ENCODE peak calls at places on chromosomes 5 and 9, in eight cellular contexts. L is cardiac muscle cell; E is CD8-positive, alpha-beta T cell; D is IMR-90; J is right lobe of liver; Y is PC-9; V is GM23338; O is psoas muscle. S is an unnamed sample. For H3K36me3, the result is how much of the 10 kb centered on the place peaks cover.

GRCh38 chr9:136098844-136099243 is 3.8 kb upstream of the NACC2 start:
- DNase-seq in L (peak), E (peak), D (no peak), J (no peak), Y (no peak), V (no peak), O (no peak), S (no peak)

GRCh38 chr5:39194466-39195136 is 24.8 kb downstream of the FYB1 start:
- DNase-seq in L (peak), E (no peak), D (peak), J (no peak), Y (peak), V (no peak), O (peak), S (no peak)

GRCh38 chr9:110340306-110340705 is 2.6 kb upstream of the TXNDC8 start:
- DNase-seq in L (peak), E (no peak), D (no peak), J (no peak), Y (no peak), V (peak), O (no peak), S (peak)

GRCh38 chr5:170711300-170711699 is 72.2 kb upstream of the GABRP start:
- DNase-seq in L (no peak), E (no peak), D (no peak), J (no peak), Y (no peak), V (no peak), O (no peak), S (no peak)

GRCh38 chr9:109922617-109923260 is 142.7 kb downstream of the PALM2AKAP2 start:
- DNase-seq in L (peak), E (no peak), D (no peak), J (peak), Y (no peak), V (no peak), O (no peak), S (no peak)

GRCh38 chr9:123727332-123727731 is 202.6 kb downstream of the DENND1A start:
- DNase-seq in L (peak), E (no peak), D (peak), J (no peak), Y (no peak), V (no peak), O (no peak), S (no peak)

GRCh38 chr9:69157751-69158466 is 16.2 kb upstream of the TJP2 start:
- DNase-seq in L (no peak), E (no peak), D (peak), J (no peak), Y (peak), V (no peak), O (no peak), S (no peak)

GRCh38 chr9:32940740-32941139 is 60.7 kb downstream of the APTX start:
- DNase-seq in L (peak), E (no peak), D (no peak), J (no peak), Y (no peak), V (no peak), O (no peak), S (no peak)

GRCh38 chr9:18861599-18862546 is 171.1 kb downstream of the SAXO1 start:
- DNase-seq in L (peak), E (no peak), D (peak), J (no peak), Y (no peak), V (peak), O (peak), S (no peak)

GRCh38 chr9:121191235-121191634 is 10.4 kb downstream of the RAB14 start:
- DNase-seq in L (no peak), E (no peak), D (no peak), J (no peak), Y (no peak), V (no peak), O (no peak), S (no peak)

GRCh38 chr9:122374885-122375420 is 4.1 kb downstream of the PTGS1 start:
- DNase-seq in L (peak), E (no peak), D (peak), J (peak), Y (no peak), V (peak), O (peak), S (peak)

GRCh38 chr9:16245756-16246440 is 624.6 kb downstream of the BNC2 start:
- DNase-seq in L (peak), E (no peak), D (peak), J (no peak), Y (no peak), V (no peak), O (no peak), S (no peak)

GRCh38 chr5:89106479-89106878 is 223.5 kb upstream of the MEF2C start:
- DNase-seq in L (no peak), E (no peak), D (no peak), J (no peak), Y (no peak), V (no peak), O (no peak), S (no peak)

GRCh38 chr5:5293029-5293428 is 129.4 kb upstream of the ICE1 start:
- DNase-seq in L (no peak), E (no peak), D (no peak), J (no peak), Y (no peak), V (peak), O (no peak), S (no peak)

GRCh38 chr5:135239461-135240282 is 159.4 kb downstream of the MACROH2A1 start:
- DNase-seq in L (no peak), E (peak), D (peak), J (peak), Y (no peak), V (no peak), O (no peak), S (peak)

GRCh38 chr9:89122944-89123343 is 55.7 kb downstream of the SHC3 start:
- DNase-seq in L (peak), E (no peak), D (peak), J (no peak), Y (no peak), V (no peak), O (no peak), S (no peak)

GRCh38 chr9:109320338-109320733 is 523 bp downstream of the EPB41L4B start:
- DNase-seq in L (no peak), E (no peak), D (no peak), J (peak), Y (no peak), V (peak), O (no peak), S (no peak)

GRCh38 chr9:119026120-119026519 is 343.1 kb downstream of the BRINP1 start:
- DNase-seq in L (no peak), E (no peak), D (no peak), J (no peak), Y (no peak), V (no peak), O (peak), S (peak)

GRCh38 chr9:110126986-110127864 is 80.7 kb downstream of the C9orf152 start:
- DNase-seq in L (peak), E (no peak), D (peak), J (peak), Y (no peak), V (peak), O (peak), S (no peak)

GRCh38 chr5:110159202-110159601 is 469.5 kb downstream of the MAN2A1 start:
- DNase-seq in L (peak), E (no peak), D (no peak), J (no peak), Y (no peak), V (no peak), O (no peak), S (no peak)

GRCh38 chr5:91927439-91927838 is 544.3 kb upstream of the ARRDC3 start:
- DNase-seq in L (no peak), E (no peak), D (no peak), J (no peak), Y (no peak), V (no peak), O (no peak), S (no peak)

GRCh38 chr5:75243100-75243499 is 6.4 kb upstream of the ANKRD31 start:
- DNase-seq in L (no peak), E (no peak), D (no peak), J (no peak), Y (peak), V (no peak), O (no peak), S (no peak)

GRCh38 chr5:132476853-132477729 is 13.5 kb downstream of the IRF1 start:
- DNase-seq in L (no peak), E (no peak), D (no peak), J (no peak), Y (no peak), V (peak), O (no peak), S (no peak)

GRCh38 chr9:120878188-120879130 is 1.5 kb upstream of the PHF19 start:
- DNase-seq in L (no peak), E (no peak), D (no peak), J (no peak), Y (no peak), V (no peak), O (no peak), S (peak)

GRCh38 chr5:1132570-1132969 is 20.7 kb upstream of the SLC12A7 start:
- DNase-seq in L (no peak), E (no peak), D (no peak), J (no peak), Y (no peak), V (no peak), O (no peak), S (no peak)

GRCh38 chr9:76216161-76216649 is 178.0 kb downstream of the RFK start:
- DNase-seq in L (peak), E (no peak), D (peak), J (no peak), Y (peak), V (no peak), O (no peak), S (no peak)

GRCh38 chr5:94674841-94675382 is 56.4 kb downstream of the SLF1 start:
- DNase-seq in L (no peak), E (no peak), D (peak), J (no peak), Y (no peak), V (no peak), O (no peak), S (no peak)

GRCh38 chr5:41148448-41148847 is 64.9 kb downstream of the C6 start:
- DNase-seq in L (no peak), E (no peak), D (no peak), J (no peak), Y (no peak), V (no peak), O (no peak), S (no peak)

GRCh38 chr9:128921881-128922763 is 1.3 kb downstream of the PHYHD1 start:
- DNase-seq in L (peak), E (peak), D (peak), J (peak), Y (no peak), V (peak), O (peak), S (peak)

GRCh38 chr9:127347831-127348699 is 48.9 kb upstream of the SLC2A8 start:
- DNase-seq in L (peak), E (no peak), D (peak), J (no peak), Y (peak), V (peak), O (no peak), S (no peak)

GRCh38 chr9:110821064-110821463 is 152.5 kb downstream of the MUSK start:
- DNase-seq in L (no peak), E (no peak), D (no peak), J (no peak), Y (no peak), V (no peak), O (no peak), S (no peak)

GRCh38 chr9:109733690-109734089 is 46.3 kb upstream of the PALM2AKAP2 start:
- DNase-seq in L (peak), E (no peak), D (peak), J (no peak), Y (peak), V (peak), O (no peak), S (no peak)

DNA sequence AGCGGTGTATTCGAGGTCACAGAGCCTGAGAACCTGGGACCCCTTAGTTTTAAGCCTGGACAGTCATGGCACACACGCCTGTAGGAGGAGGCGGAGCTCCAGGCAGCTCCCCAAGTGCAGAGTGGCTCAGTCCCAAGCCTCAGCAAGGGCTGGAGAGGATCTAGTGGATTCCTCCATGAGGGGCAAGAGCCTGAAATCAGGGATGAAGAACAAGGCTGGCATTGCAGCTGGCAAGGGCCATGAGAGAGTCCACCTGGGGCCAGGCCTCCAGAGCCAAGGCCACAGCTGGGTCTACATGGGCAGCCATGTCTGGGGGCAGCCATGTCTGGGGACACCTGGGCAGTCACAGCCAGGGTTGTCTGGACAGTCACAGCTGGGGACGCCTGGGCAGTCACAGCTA is 21.9 kb downstream of the ADAMTSL2 start:
- DNase-seq in L (no peak), E (no peak), D (no peak), J (no peak), Y (no peak), V (no peak), O (no peak), S (no peak)
- H3K36me3 ChIP-seq in L (under half), E (under half), D (under half), J (under half), Y (under half), V (under half), O (under half), S (under half)

DNA sequence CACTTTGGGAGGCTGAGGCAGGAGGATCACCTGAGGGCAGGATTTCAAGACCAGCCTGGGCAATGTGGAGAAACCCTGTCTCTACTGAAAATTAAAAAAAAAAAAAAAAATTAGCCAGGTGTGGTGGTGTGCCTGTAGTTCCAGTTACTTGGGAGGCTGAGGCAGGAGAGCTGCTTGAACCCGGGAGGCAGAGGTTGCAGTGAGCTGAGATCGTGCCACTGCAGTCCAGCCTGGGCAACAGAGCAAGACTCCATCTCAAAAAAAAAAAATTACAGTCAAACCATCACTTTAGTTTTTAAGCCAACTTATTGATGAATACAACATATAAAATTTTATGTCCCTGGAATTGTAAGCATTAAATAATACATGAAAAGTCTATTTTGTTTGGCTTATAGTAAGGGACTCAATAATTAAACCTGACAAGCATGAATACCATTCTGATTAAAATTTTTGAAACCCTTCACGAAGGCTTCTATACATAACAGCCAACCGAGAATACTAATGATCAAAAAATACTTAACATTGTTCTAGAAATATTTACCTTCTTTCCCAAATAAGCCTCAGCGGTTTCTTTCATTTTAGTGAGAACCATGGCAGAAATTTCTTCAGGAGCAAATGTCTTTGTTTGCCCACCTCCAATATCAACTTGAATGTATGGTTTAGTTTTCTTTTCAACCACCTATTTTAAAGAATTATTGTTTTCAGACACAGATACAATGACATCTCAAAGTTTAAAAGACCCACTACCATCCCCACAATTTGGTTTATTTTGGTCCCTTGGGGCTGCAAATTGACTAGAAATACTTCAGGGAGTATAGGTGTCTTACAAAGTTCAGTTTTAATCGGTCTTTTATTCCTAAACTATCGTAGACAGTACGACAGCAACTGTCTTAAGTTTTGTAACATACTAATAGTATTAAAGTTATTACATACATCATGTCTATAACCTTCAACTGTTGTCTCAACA is 1.2 kb downstream of the HSPA5 start:
- DNase-seq in L (no peak), E (no peak), D (no peak), J (no peak), Y (no peak), V (no peak), O (no peak), S (no peak)
- H3K27ac ChIP-seq in L (peak), E (peak), D (peak), J (peak), Y (peak), V (no peak), O (peak), S (peak)

GRCh38 chr5:90290648-90291047 is 118.9 kb downstream of the CETN3 start:
- DNase-seq in L (no peak), E (no peak), D (no peak), J (no peak), Y (no peak), V (no peak), O (no peak), S (no peak)
- H3K4me3 ChIP-seq in L (no peak), E (no peak), D (no peak), J (no peak), Y (no peak), V (no peak), O (no peak), S (no peak)

GRCh38 chr5:6305821-6306220 is 72.5 kb downstream of the MED10 start:
- DNase-seq in L (no peak), E (no peak), D (no peak), J (no peak), Y (no peak), V (no peak), O (no peak), S (no peak)
- H3K36me3 ChIP-seq in L (under half), E (under half), D (under half), J (under half), Y (under half), V (under half), O (under half), S (under half)

DNA sequence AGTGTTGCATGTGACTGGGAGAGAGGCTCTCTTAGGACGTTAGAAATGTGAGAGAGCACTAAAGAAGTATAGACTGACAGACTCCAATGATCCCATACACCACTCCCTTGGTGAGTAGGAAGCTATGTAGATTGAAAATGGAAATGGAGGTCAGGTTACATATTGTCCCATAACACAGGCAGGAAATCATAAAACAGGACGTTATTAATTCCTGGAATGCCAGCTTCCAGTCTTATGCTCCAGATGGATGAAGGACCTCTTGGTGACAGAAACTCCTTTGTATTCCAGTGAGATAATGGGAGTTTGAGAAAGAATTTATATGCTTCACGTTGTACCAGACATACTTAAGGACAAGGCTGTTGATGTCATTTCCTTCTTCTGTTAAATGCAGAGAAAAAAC is 338.2 kb upstream of the ITGA1 start:
- DNase-seq in L (no peak), E (no peak), D (no peak), J (no peak), Y (no peak), V (no peak), O (no peak), S (no peak)
- H3K27ac ChIP-seq in L (no peak), E (no peak), D (no peak), J (no peak), Y (no peak), V (no peak), O (no peak), S (no peak)